ENCODE peak calls at places on chromosomes 16 and 17, in five cellular contexts. C, V, I, M and X are unnamed samples.

GRCh38 chr16:89695086-89695874 is 6.2 kb downstream of the SPATA2L start:
- DNase-seq in C (no peak), V (no peak), I (no peak), M (no peak), X (no peak)

GRCh38 chr16:10202650-10203049 is 20.4 kb upstream of the GRIN2A start:
- DNase-seq in C (no peak), V (no peak), I (no peak), M (no peak), X (no peak)

GRCh38 chr17:73985466-73986015 is 217.9 kb upstream of the RPL38 start:
- DNase-seq in C (no peak), V (no peak), I (no peak), M (no peak), X (no peak)

GRCh38 chr17:79566251-79566955 is 44.4 kb downstream of the RBFOX3 start:
- DNase-seq in C (no peak), V (no peak), I (no peak), M (no peak), X (no peak)

GRCh38 chr16:11224894-11225676 is 30.9 kb downstream of the SOCS1 start:
- DNase-seq in C (peak; percentile 86), V (peak; percentile 32), I (no peak), M (no peak), X (peak; percentile 94)

GRCh38 chr16:79090966-79091365 is 509.6 kb downstream of the MAF start:
- DNase-seq in C (no peak), V (no peak), I (no peak), M (no peak), X (no peak)

GRCh38 chr16:84065536-84066132 is 23.0 kb upstream of the SLC38A8 start:
- DNase-seq in C (no peak), V (peak; percentile 44), I (peak; percentile 59), M (no peak), X (peak; percentile 32)

GRCh38 chr17:38671939-38672720 is 2.6 kb downstream of the EPOP start:
- DNase-seq in C (no peak), V (no peak), I (no peak), M (no peak), X (no peak)

GRCh38 chr16:54974391-54974790 is 43.7 kb downstream of the IRX5 start:
- DNase-seq in C (no peak), V (no peak), I (no peak), M (no peak), X (no peak)
- H3K4me3 ChIP-seq in C (no peak overlapping the region), V (no peak overlapping the region), I (no peak overlapping the region), M (no peak overlapping the region), X (no peak overlapping the region)

DNA sequence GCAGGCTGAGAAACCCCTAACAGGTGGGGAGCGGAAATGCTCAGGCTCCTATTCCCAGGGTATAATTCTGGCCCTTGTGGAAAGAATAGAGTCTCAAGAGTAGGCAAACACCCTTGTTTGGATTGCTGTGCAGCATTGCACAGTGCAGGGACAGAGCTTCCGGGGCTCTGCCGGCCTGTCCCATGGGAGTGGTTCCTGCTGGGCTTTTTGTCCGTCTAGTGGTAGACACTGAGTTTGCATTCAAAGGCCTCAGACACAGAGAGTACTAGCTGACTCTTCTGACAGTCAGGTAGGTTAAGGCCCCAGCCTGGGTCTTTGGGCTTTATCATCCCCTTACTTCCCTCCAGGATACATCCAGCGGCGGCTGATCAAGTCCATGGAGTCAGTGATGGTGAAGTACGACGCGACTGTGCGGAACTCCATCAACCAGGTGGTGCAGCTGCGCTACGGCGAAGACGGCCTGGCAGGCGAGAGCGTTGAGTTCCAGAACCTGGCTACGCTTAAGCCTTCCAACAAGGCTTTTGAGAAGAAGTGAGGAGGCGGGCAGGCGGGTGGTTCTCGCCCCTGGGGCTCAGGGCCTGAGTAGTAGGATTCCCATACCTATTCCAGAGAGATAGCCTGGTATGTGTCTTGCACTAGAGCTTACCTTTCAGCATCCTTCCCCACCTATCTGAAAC is 18.1 kb downstream of the POLR2A start:
- DNase-seq in C (no peak), V (no peak), I (no peak), M (no peak), X (no peak)
- TF ChIP-seq CTCF in C (no peak), V (no peak), I (no peak), M (no peak), X (no peak)

GRCh38 chr17:17626151-17626805 is 34.8 kb upstream of the PEMT start:
- DNase-seq in C (no peak), V (no peak), I (no peak), M (no peak), X (no peak)
- H3K4me3 ChIP-seq in C (no peak overlapping the region), V (no peak overlapping the region), I (no peak overlapping the region), M (no peak overlapping the region), X (no peak overlapping the region)

DNA sequence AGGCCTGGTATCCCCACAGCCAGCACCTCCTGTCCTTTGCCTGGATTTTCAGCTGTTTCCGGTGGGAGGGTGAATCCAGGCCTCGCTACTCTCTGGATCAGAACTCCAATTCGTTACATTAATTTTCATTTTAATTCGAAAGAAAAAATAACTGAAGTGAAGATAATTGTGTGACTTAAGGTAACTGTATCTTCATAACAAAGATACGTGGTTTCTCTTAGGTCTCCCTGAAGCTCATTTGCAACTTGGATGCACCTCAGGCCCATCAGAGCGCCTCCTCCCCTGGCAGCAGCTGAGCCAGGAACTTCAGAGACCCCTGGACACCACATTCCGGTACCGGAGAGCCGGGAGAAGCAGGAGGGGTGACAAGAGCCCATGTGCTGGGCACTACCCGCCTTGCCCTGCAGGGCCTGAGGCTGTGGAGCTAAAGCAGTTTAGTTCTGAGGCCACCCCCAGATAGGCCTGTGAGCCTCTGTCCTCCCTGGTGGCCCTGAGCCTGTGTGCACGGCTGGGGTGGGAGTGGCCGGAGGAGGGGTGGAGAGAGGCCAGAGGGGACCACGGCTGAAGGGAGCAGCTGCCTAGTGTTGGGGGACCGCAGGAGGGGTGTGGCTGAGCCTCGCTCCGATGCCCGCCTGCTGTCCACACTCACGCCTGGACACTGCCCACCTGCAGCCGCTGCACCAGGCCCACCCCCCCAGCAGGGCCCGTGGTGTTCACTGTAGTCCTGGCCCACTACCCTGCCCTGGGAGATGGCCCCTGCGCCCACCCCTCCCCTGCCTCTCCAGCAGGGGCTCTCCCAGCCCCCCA is 11.4 kb upstream of the DUS1L start:
- DNase-seq in C (no peak), V (no peak), I (no peak), M (no peak), X (no peak)
- TF ChIP-seq CTCF in C (no peak), V (no peak), I (no peak), M (no peak), X (no peak)

DNA sequence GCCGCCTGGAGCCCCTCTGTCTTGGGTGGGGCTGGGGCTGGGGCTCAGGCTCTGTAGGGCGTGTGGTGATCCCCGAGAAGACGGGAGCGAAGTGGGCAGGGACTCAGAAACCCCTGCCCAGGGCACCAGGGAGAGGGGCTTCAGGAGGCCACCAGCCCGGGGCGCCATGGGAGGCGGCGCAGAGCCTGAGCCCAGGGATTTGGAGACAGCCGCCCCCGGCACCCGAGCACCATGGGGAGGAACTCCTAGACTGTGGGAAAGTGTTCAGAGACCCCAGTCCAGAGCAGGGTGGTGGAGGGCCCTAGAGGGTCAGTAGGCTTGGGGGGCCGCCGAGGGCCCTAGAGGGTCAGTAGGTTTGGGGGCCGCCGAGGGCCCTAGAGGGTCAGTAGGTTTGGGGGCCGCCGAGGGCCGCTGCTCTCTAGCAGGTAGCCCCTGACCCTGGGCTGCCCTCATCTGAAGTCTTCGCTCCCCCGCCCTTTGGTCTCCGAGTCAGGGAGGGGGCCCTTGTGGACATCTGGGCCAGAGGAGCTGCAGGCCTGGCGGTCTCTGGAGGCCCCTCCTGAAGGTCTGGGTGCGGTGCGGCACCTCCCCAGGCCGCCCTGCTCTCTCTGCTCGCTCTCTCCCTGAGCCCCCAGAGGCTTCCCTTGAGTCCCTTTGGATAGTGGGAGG is 734 bp downstream of the ARHGDIG start:
- DNase-seq in C (no peak), V (no peak), I (no peak), M (no peak), X (no peak)
- H3K4me3 ChIP-seq in C (no peak overlapping the region), V (no peak overlapping the region), I (peak overlapping the region; percentile 53), M (peak overlapping the region; percentile 62), X (no peak overlapping the region)

GRCh38 chr16:27084296-27085065 is 17.8 kb downstream of the C16orf82 start:
- DNase-seq in C (no peak), V (no peak), I (no peak), M (no peak), X (no peak)

GRCh38 chr16:27085182-27085581 is 18.5 kb downstream of the C16orf82 start:
- DNase-seq in C (no peak), V (no peak), I (no peak), M (no peak), X (no peak)

GRCh38 chr16:27083861-27084261 is 17.1 kb downstream of the C16orf82 start:
- DNase-seq in C (no peak), V (no peak), I (no peak), M (no peak), X (no peak)

DNA sequence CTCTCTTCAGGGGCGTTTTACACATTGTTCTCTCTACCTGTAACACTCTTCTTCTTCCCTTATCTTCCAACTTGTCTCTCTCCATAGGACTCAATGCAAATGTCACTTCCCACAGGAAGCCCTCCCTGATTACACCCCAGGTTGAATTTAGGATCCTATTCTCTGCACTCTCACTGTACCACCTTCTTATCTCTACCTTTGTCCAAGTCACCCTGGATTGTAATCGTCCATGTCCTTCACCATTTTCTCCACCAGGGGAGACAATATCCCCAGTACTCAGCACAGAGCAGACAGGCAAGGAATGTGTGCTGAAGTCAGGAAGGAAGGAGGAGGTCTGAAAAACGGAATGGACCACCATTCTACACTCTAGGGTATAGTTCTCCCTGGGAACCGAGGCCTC is 14.1 kb downstream of the C16orf82 start:
- DNase-seq in C (no peak), V (no peak), I (no peak), M (no peak), X (peak; percentile 2)
- TF ChIP-seq CTCF in C (peak; percentile 51), V (no peak), I (peak; percentile 14), M (no peak), X (peak; percentile 37)

DNA sequence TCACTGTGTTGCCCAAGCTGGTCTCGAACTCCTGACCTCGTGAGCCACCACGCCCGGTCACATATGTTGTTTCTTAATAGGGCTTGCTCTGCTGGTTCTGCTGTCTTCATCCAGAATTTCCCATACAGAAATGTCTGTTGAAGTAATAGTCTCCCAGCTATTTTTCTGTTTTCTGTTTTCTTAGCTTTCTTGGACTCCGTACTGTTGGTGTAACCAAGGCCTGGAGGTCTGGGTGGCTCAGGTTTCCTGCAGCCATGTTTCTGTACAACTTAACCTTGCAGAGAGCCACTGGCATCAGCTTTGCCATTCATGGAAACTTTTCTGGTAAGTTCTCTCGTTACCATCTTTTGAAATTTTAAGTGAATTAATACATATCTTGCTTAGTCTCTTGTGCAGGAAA is 2.8 kb downstream of the SF3B3 start:
- DNase-seq in C (no peak), V (no peak), I (no peak), M (no peak), X (no peak)
- H3K4me3 ChIP-seq in C (peak overlapping the region; percentile 39), V (peak overlapping the region; percentile 10), I (peak overlapping the region; percentile 27), M (peak overlapping the region; percentile 10), X (peak overlapping the region; percentile 95)